ENCODE peak calls at places on chromosomes 2 and 18, in five cellular contexts. F is T-helper 2 cell, N is left cardiac atrium, Y is fibroblast of pulmonary artery, S is Panc1. O is an unnamed sample.

GRCh38 chr18:72652990-72653593 is 109.0 kb upstream of the CBLN2 start:
- DNase-seq in F (no peak), N (peak; percentile 28), Y (peak; percentile 9), S (peak; percentile 36), O (no peak)

GRCh38 chr2:221371347-221371746 is 200.8 kb downstream of the EPHA4 start:
- DNase-seq in F (no peak), N (no peak), Y (no peak), S (no peak), O (no peak)

GRCh38 chr2:36561223-36561944 is 36.6 kb downstream of the FEZ2 start:
- DNase-seq in F (no peak), N (no peak), Y (peak; percentile 92), S (peak; percentile 86), O (peak; percentile 51)

GRCh38 chr2:237320801-237321563 is 93.0 kb downstream of the COL6A3 start:
- DNase-seq in F (no peak), N (peak; percentile 76), Y (no peak), S (no peak), O (no peak)

GRCh38 chr2:28164280-28164801 is 228.3 kb upstream of the FOSL2 start:
- DNase-seq in F (no peak), N (peak; percentile 21), Y (peak; percentile 18), S (no peak), O (no peak)

GRCh38 chr2:132412021-132412420 is 4.6 kb upstream of the GPR39 start:
- DNase-seq in F (no peak), N (no peak), Y (no peak), S (no peak), O (no peak)

GRCh38 chr2:215692387-215693079 is 256.7 kb upstream of the FN1 start:
- DNase-seq in F (no peak), N (no peak), Y (no peak), S (no peak), O (no peak)

GRCh38 chr2:12441750-12442626 is 274.7 kb upstream of the TRIB2 start:
- DNase-seq in F (no peak), N (no peak), Y (no peak), S (no peak), O (no peak)

GRCh38 chr18:55250729-55251128 is 291.5 kb upstream of the CCDC68 start:
- DNase-seq in F (no peak), N (no peak), Y (no peak), S (no peak), O (no peak)

GRCh38 chr2:236632295-236633218 is 62.9 kb downstream of the ACKR3 start:
- DNase-seq in F (no peak), N (no peak), Y (no peak), S (no peak), O (no peak)

GRCh38 chr18:5914971-5915370 is 19.6 kb upstream of the TMEM200C start:
- DNase-seq in F (no peak), N (no peak), Y (no peak), S (no peak), O (no peak)

GRCh38 chr2:177015526-177015925 is 197.1 kb upstream of the HNRNPA3 start:
- DNase-seq in F (no peak), N (no peak), Y (no peak), S (no peak), O (no peak)

GRCh38 chr2:240437861-240438809 is 2.7 kb downstream of the GPC1 start:
- DNase-seq in F (peak; percentile 45), N (peak; percentile 75), Y (peak; percentile 60), S (peak; percentile 36), O (peak; percentile 38)

GRCh38 chr2:159555651-159556392 is 60.5 kb downstream of the BAZ2B start:
- DNase-seq in F (no peak), N (no peak), Y (no peak), S (no peak), O (no peak)

GRCh38 chr2:233464531-233465240 is 101.9 kb downstream of the USP40 start:
- DNase-seq in F (no peak), N (peak; percentile 2), Y (no peak), S (no peak), O (peak; percentile 39)